ENCODE peak calls at places on chromosomes 4 and X, in six cellular contexts. U is fibroblast of pulmonary artery, B is psoas muscle, G is lung, R is cardiac fibroblast, C is PC-3. K is an unnamed sample.

GRCh38 chrX:134622056-134622812 is 36.0 kb downstream of the PLAC1 start:
- DNase-seq in U (peak; percentile 86), B (no peak), G (no peak), R (peak; percentile 86), C (peak; percentile 86), K (peak; percentile 79)

GRCh38 chr4:212438-213174 is 88.3 kb downstream of the ZNF718 start:
- DNase-seq in U (peak; percentile 87), B (peak; percentile 74), G (peak; percentile 49), R (peak; percentile 92), C (no peak), K (peak; percentile 69)

GRCh38 chr4:186808635-186809018 is 85.0 kb upstream of the FAT1 start:
- DNase-seq in U (peak; percentile 73), B (no peak), G (no peak), R (peak; percentile 76), C (peak; percentile 19), K (peak; percentile 90)

GRCh38 chr4:68373513-68373912 is 23.6 kb upstream of the YTHDC1 start:
- DNase-seq in U (peak; percentile 84), B (peak; percentile 90), G (peak; percentile 57), R (peak; percentile 73), C (no peak), K (peak; percentile 48)

GRCh38 chr4:52244773-52245360 is 193.8 kb downstream of the SPATA18 start:
- DNase-seq in U (no peak), B (no peak), G (no peak), R (no peak), C (peak; percentile 39), K (no peak)

GRCh38 chr4:125303821-125304220 is 10.9 kb upstream of the FAT4 start:
- DNase-seq in U (no peak), B (no peak), G (no peak), R (no peak), C (no peak), K (no peak)

GRCh38 chrX:100098660-100099375 is 311.3 kb downstream of the PCDH19 start:
- DNase-seq in U (peak; percentile 65), B (no peak), G (no peak), R (peak; percentile 70), C (no peak), K (peak; percentile 81)

GRCh38 chr4:146638801-146639351 is at the start of gene POU4F2:
- DNase-seq in U (peak; percentile 13), B (no peak), G (no peak), R (peak; percentile 22), C (no peak), K (no peak)

GRCh38 chr4:133148690-133149363 is at the start of gene PCDH10:
- DNase-seq in U (peak; percentile 98), B (peak; percentile 91), G (peak; percentile 84), R (peak; percentile 90), C (peak; percentile 85), K (peak; percentile 56)

GRCh38 chr4:57374866-57375595 is 264.8 kb upstream of the IGFBP7 start:
- DNase-seq in U (no peak), B (no peak), G (no peak), R (no peak), C (peak; percentile 56), K (no peak)

GRCh38 chr4:56050584-56050983 is 101.8 kb downstream of the CEP135 start:
- DNase-seq in U (no peak), B (no peak), G (no peak), R (no peak), C (no peak), K (no peak)

GRCh38 chr4:41452484-41453225 is 85.3 kb upstream of the LIMCH1 start:
- DNase-seq in U (no peak), B (no peak), G (no peak), R (no peak), C (no peak), K (no peak)

GRCh38 chrX:70508296-70508911 is 63.8 kb downstream of the DLG3 start:
- DNase-seq in U (peak; percentile 26), B (no peak), G (no peak), R (peak; percentile 22), C (peak; percentile 52), K (peak; percentile 54)

GRCh38 chrX:48648299-48648698 is 35.3 kb upstream of the WAS start:
- DNase-seq in U (peak; percentile 67), B (peak; percentile 55), G (peak; percentile 30), R (peak; percentile 64), C (peak; percentile 59), K (peak; percentile 25)

GRCh38 chr4:180808862-180809261 is 1434.3 kb upstream of the TENM3 start:
- DNase-seq in U (no peak), B (no peak), G (no peak), R (no peak), C (no peak), K (no peak)

GRCh38 chrX:41293269-41293668 is 40.7 kb upstream of the DDX3X start:
- DNase-seq in U (peak; percentile 9), B (no peak), G (no peak), R (no peak), C (peak; percentile 37), K (no peak)

GRCh38 chr4:164428561-164428960 is 325.4 kb upstream of the SMIM31 start:
- DNase-seq in U (no peak), B (no peak), G (no peak), R (no peak), C (no peak), K (peak; percentile 81)

GRCh38 chr4:120874792-120875774 is 47.4 kb downstream of the PRDM5 start:
- DNase-seq in U (no peak), B (no peak), G (no peak), R (peak; percentile 5), C (no peak), K (no peak)

GRCh38 chrX:26871967-26872366 is 591.2 kb downstream of the PPP4R3C start:
- DNase-seq in U (no peak), B (no peak), G (no peak), R (no peak), C (no peak), K (no peak)

GRCh38 chr4:32700838-32701237 is 1980.7 kb downstream of the PCDH7 start:
- DNase-seq in U (no peak), B (no peak), G (no peak), R (no peak), C (no peak), K (no peak)

GRCh38 chr4:80913381-80913780 is 117.1 kb upstream of the BMP3 start:
- DNase-seq in U (peak; percentile 3), B (no peak), G (no peak), R (no peak), C (no peak), K (no peak)

GRCh38 chr4:85734446-85734845 is 259.5 kb downstream of the ARHGAP24 start:
- DNase-seq in U (no peak), B (no peak), G (no peak), R (no peak), C (peak; percentile 14), K (peak; percentile 55)

GRCh38 chr4:126038492-126039236 is 723.9 kb downstream of the FAT4 start:
- DNase-seq in U (no peak), B (no peak), G (no peak), R (no peak), C (no peak), K (no peak)

GRCh38 chr4:109009909-109010308 is 247.1 kb upstream of the ETNPPL start:
- DNase-seq in U (peak; percentile 78), B (no peak), G (no peak), R (peak; percentile 86), C (no peak), K (peak; percentile 77)

GRCh38 chr4:74334636-74335035 is 26.4 kb downstream of the EPGN start:
- DNase-seq in U (no peak), B (no peak), G (no peak), R (no peak), C (no peak), K (no peak)
- H3K4me3 ChIP-seq in U (no peak overlapping the region), B (no peak overlapping the region), G (no peak overlapping the region), R (no peak overlapping the region), C (no peak overlapping the region), K (no peak overlapping the region)

GRCh38 chr4:13860126-13860525 is 232.6 kb upstream of the BOD1L1 start:
- DNase-seq in U (peak; percentile 12), B (no peak), G (no peak), R (no peak), C (peak; percentile 7), K (no peak)
- TF ChIP-seq CTCF in U (peak; percentile 18), B (no peak), G (no peak), R (peak; percentile 10), C (peak; percentile 40), K (no peak)

GRCh38 chr4:98662055-98662453 is 3.6 kb upstream of the TSPAN5 start:
- DNase-seq in U (no peak), B (no peak), G (no peak), R (no peak), C (no peak), K (no peak)

GRCh38 chr4:98661356-98662054 is 3.1 kb upstream of the TSPAN5 start:
- DNase-seq in U (no peak), B (no peak), G (no peak), R (no peak), C (peak; percentile 76), K (peak; percentile 98)

GRCh38 chr4:98663226-98664006 is 5.0 kb upstream of the TSPAN5 start:
- DNase-seq in U (no peak), B (no peak), G (no peak), R (no peak), C (peak; percentile 48), K (peak; percentile 42)

GRCh38 chr4:98664959-98665358 is 6.5 kb upstream of the TSPAN5 start:
- DNase-seq in U (no peak), B (no peak), G (no peak), R (no peak), C (no peak), K (no peak)

GRCh38 chr4:98662619-98663225 is 4.3 kb upstream of the TSPAN5 start:
- DNase-seq in U (no peak), B (no peak), G (no peak), R (no peak), C (peak; percentile 63), K (peak; percentile 44)
- H3K4me3 ChIP-seq in U (no peak overlapping the region), B (no peak overlapping the region), G (no peak overlapping the region), R (no peak overlapping the region), C (no peak overlapping the region), K (no peak overlapping the region)

GRCh38 chr4:119212251-119212963 is at the start of gene USP53:
- DNase-seq in U (peak; percentile 99), B (peak; percentile 98), G (peak; percentile 98), R (peak; percentile 99), C (peak; percentile 97), K (peak; percentile 97)

GRCh38 chr4:119209586-119209985 is 2.9 kb upstream of the USP53 start:
- DNase-seq in U (no peak), B (no peak), G (no peak), R (no peak), C (no peak), K (peak; percentile 51)

GRCh38 chr4:119211856-119212250 is 660 bp upstream of the USP53 start:
- DNase-seq in U (no peak), B (no peak), G (no peak), R (no peak), C (no peak), K (no peak)

GRCh38 chr4:119210760-119211159 is 1.8 kb upstream of the USP53 start:
- DNase-seq in U (peak; percentile 50), B (no peak), G (no peak), R (peak; percentile 69), C (no peak), K (peak; percentile 77)

DNA sequence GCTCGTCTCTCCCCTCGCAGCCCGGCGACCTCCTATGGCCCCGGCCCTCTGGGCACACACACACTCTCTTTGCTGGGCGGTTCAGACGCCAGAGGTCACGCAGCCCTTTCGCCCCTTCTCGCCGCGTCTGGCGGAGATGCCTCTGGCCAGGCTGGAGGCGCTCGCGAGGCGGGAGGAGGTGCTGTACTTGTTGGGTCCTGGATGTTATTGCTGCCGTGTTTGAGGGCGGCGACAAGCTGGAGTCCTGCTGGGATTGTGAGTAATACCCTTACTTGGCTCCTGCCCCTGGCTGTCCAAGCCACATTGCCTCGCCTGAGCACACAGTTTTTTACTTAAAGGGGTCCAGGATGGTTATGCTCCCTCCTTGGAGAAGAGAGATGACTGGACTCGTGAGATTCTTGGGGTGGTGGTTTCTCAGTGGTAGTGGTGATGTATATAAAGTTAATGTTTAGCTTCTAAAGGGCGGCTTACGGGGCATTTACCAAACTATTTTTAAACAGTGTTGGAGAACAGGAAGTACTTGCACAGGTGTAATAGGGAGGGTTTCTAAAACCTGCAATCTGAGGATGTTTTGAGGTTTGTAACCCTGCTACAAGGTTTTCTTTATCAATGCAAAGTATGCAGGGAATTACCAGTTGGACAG is 572 bp downstream of the USP53 start:
- DNase-seq in U (peak; percentile 94), B (peak; percentile 96), G (peak; percentile 88), R (peak; percentile 96), C (peak; percentile 78), K (peak; percentile 87)
- TF ChIP-seq CTCF in U (peak; percentile 43), B (peak; percentile 40), G (no peak), R (peak; percentile 42), C (peak; percentile 50), K (peak; percentile 53)

K was measured in bronchial epithelial cell.